ENCODE peak calls at places on chromosome 9, in ten cellular contexts. W is lower lobe of right lung; H is activated CD4-positive, alpha-beta T cell treated with anti-CD3 and anti-CD28 coated beads, Interleukin-2, amount 50 U/mL, for 48 hours; Q is amniotic epithelial cell; R is WERI-Rb-1; B is GM03348; V is neural crest cell; J is stimulated activated CD8-positive, alpha-beta memory T cell treated with anti-CD3 and anti-CD28 coated beads, Interleukin-12 subunit alpha, Interleukin-12 subunit beta, amount 100 ng/mL, for 4 hours; U is EH; Y is cardiac muscle cell. F is an unnamed sample.

GRCh38 chr9:101117091-101117490 is 88.6 kb downstream of the PLPPR1 start:
- DNase-seq in W (no peak), H (no peak), Q (no peak), R (no peak), B (no peak), V (no peak), J (no peak), U (no peak), Y (no peak), F (no peak)

GRCh38 chr9:14198544-14199510 is 115.1 kb downstream of the NFIB start:
- DNase-seq in W (no peak), H (no peak), Q (no peak), R (peak; percentile 30), B (peak; percentile 65), V (no peak), J (no peak), U (no peak), Y (no peak), F (no peak)

GRCh38 chr9:134877541-134877940 is 3.1 kb upstream of the FCN2 start:
- DNase-seq in W (no peak), H (no peak), Q (no peak), R (no peak), B (no peak), V (no peak), J (no peak), U (no peak), Y (no peak), F (no peak)

GRCh38 chr9:130476151-130476730 is 31.5 kb downstream of the ASS1 start:
- DNase-seq in W (no peak), H (no peak), Q (no peak), R (no peak), B (no peak), V (no peak), J (no peak), U (no peak), Y (no peak), F (no peak)

GRCh38 chr9:77569335-77569734 is 78.8 kb downstream of the GNA14 start:
- DNase-seq in W (no peak), H (no peak), Q (no peak), R (no peak), B (no peak), V (no peak), J (no peak), U (no peak), Y (peak; percentile 23), F (no peak)

GRCh38 chr9:26682796-26683496 is 209.7 kb downstream of the CAAP1 start:
- DNase-seq in W (no peak), H (no peak), Q (no peak), R (no peak), B (no peak), V (no peak), J (no peak), U (no peak), Y (peak; percentile 20), F (no peak)

GRCh38 chr9:129609486-129610192 is 11.3 kb downstream of the C9orf50 start:
- DNase-seq in W (peak; percentile 68), H (peak; percentile 35), Q (peak; percentile 53), R (peak; percentile 34), B (peak; percentile 82), V (no peak), J (peak; percentile 52), U (peak; percentile 54), Y (no peak), F (no peak)

GRCh38 chr9:135498381-135499126 is 1.9 kb upstream of the MRPS2 start:
- DNase-seq in W (peak; percentile 32), H (no peak), Q (no peak), R (no peak), B (no peak), V (no peak), J (no peak), U (no peak), Y (no peak), F (no peak)

GRCh38 chr9:81979196-81979595 is 9.4 kb upstream of the SPATA31D1 start:
- DNase-seq in W (no peak), H (no peak), Q (no peak), R (no peak), B (no peak), V (no peak), J (no peak), U (no peak), Y (no peak), F (no peak)

GRCh38 chr9:95499847-95500246 is 16.9 kb downstream of the PTCH1 start:
- DNase-seq in W (no peak), H (no peak), Q (peak; percentile 90), R (peak; percentile 24), B (no peak), V (no peak), J (no peak), U (peak; percentile 37), Y (no peak), F (no peak)

GRCh38 chr9:84953797-84954695 is 284.5 kb downstream of the NTRK2 start:
- DNase-seq in W (peak; percentile 75), H (peak; percentile 52), Q (peak; percentile 1), R (peak; percentile 63), B (peak; percentile 80), V (peak; percentile 87), J (no peak), U (peak; percentile 64), Y (peak; percentile 78), F (peak; percentile 18)

GRCh38 chr9:136047076-136047774 is 47.9 kb downstream of the NACC2 start:
- DNase-seq in W (no peak), H (no peak), Q (no peak), R (no peak), B (no peak), V (no peak), J (no peak), U (no peak), Y (no peak), F (no peak)

GRCh38 chr9:117485176-117485575 is 70.3 kb upstream of the ASTN2 start:
- DNase-seq in W (no peak), H (no peak), Q (no peak), R (no peak), B (no peak), V (no peak), J (no peak), U (peak; percentile 65), Y (no peak), F (no peak)

GRCh38 chr9:70553718-70554673 is 139.5 kb upstream of the KLF9 start:
- DNase-seq in W (peak; percentile 53), H (no peak), Q (peak; percentile 40), R (peak; percentile 11), B (peak; percentile 72), V (no peak), J (no peak), U (peak; percentile 81), Y (no peak), F (no peak)

GRCh38 chr9:32590476-32590875 is 17.5 kb upstream of the NDUFB6 start:
- DNase-seq in W (no peak), H (no peak), Q (peak; percentile 25), R (no peak), B (no peak), V (no peak), J (no peak), U (no peak), Y (no peak), F (no peak)

GRCh38 chr9:93958121-93958874 is 3.1 kb upstream of the BARX1 start:
- DNase-seq in W (no peak), H (no peak), Q (no peak), R (no peak), B (no peak), V (no peak), J (no peak), U (no peak), Y (peak; percentile 57), F (no peak)

GRCh38 chr9:98455957-98456621 is 200.6 kb upstream of the TBC1D2 start:
- DNase-seq in W (no peak), H (no peak), Q (peak; percentile 50), R (no peak), B (peak; percentile 85), V (no peak), J (no peak), U (peak; percentile 72), Y (peak; percentile 15), F (no peak)

GRCh38 chr9:129750010-129750409 is 2.8 kb downstream of the PTGES start:
- DNase-seq in W (no peak), H (no peak), Q (peak; percentile 33), R (no peak), B (peak; percentile 56), V (no peak), J (no peak), U (peak; percentile 89), Y (no peak), F (peak; percentile 55)

GRCh38 chr9:116276651-116277121 is 123.1 kb downstream of the PAPPA start:
- DNase-seq in W (no peak), H (no peak), Q (no peak), R (no peak), B (no peak), V (no peak), J (no peak), U (no peak), Y (no peak), F (no peak)

GRCh38 chr9:16001856-16002255 is 449.0 kb downstream of the CCDC171 start:
- DNase-seq in W (no peak), H (no peak), Q (peak; percentile 44), R (no peak), B (no peak), V (no peak), J (no peak), U (peak; percentile 62), Y (no peak), F (no peak)

GRCh38 chr9:137025120-137025966 is 2.7 kb downstream of the ABCA2 start:
- DNase-seq in W (no peak), H (no peak), Q (peak; percentile 31), R (no peak), B (no peak), V (peak; percentile 58), J (no peak), U (no peak), Y (no peak), F (no peak)

GRCh38 chr9:137705443-137705863 is 86.6 kb downstream of the EHMT1 start:
- DNase-seq in W (no peak), H (peak; percentile 36), Q (no peak), R (no peak), B (no peak), V (no peak), J (no peak), U (no peak), Y (no peak), F (no peak)

GRCh38 chr9:91407580-91408275 is 15.9 kb downstream of the NFIL3 start:
- DNase-seq in W (no peak), H (no peak), Q (peak; percentile 42), R (no peak), B (no peak), V (no peak), J (no peak), U (peak; percentile 63), Y (no peak), F (no peak)

GRCh38 chr9:130635306-130635705 is 29.1 kb upstream of the PRDM12 start:
- DNase-seq in W (no peak), H (no peak), Q (no peak), R (no peak), B (no peak), V (no peak), J (no peak), U (no peak), Y (no peak), F (no peak)

GRCh38 chr9:629136-629535 is 212.4 kb upstream of the DMRT1 start:
- DNase-seq in W (no peak), H (no peak), Q (no peak), R (no peak), B (no peak), V (no peak), J (no peak), U (no peak), Y (no peak), F (no peak)

GRCh38 chr9:110115868-110116542 is 92.0 kb downstream of the C9orf152 start:
- DNase-seq in W (no peak), H (no peak), Q (peak; percentile 94), R (no peak), B (peak; percentile 64), V (no peak), J (no peak), U (peak; percentile 90), Y (no peak), F (peak; percentile 60)

GRCh38 chr9:69822091-69822750 is 1.6 kb downstream of the CFAP95 start:
- DNase-seq in W (no peak), H (no peak), Q (peak; percentile 30), R (no peak), B (peak; percentile 12), V (no peak), J (no peak), U (peak; percentile 53), Y (no peak), F (no peak)

GRCh38 chr9:130931508-130932150 is 7.4 kb downstream of the FIBCD1 start:
- DNase-seq in W (no peak), H (no peak), Q (no peak), R (no peak), B (no peak), V (no peak), J (no peak), U (no peak), Y (no peak), F (no peak)